ENCODE peak calls at places on chromosomes 12 and 14, in six cellular contexts. One of them, this sample, is unnamed.
A peak's percentile ranks its signal among the peaks of the same experiment; 100 is the strongest.

GRCh38 chr14:75725481-75725880 is 64.4 kb downstream of the TTLL5 start:
- DNase-seq in A549: no peak
- DNase-seq in AG10803: no peak
- DNase-seq in Panc1: no peak
- DNase-seq in MCF 10A: no peak
- DNase-seq in endothelial cell: no peak
- DNase-seq in this sample: no peak

GRCh38 chr14:74737753-74738325 is 24.9 kb downstream of the FCF1 start:
- DNase-seq in A549: no peak
- DNase-seq in AG10803: peak; percentile 37
- DNase-seq in Panc1: no peak
- DNase-seq in MCF 10A: peak; percentile 47
- DNase-seq in endothelial cell: no peak
- DNase-seq in this sample: peak; percentile 36

GRCh38 chr12:42568952-42569916 is 20.3 kb downstream of the PRICKLE1 start:
- DNase-seq in A549: no peak
- DNase-seq in AG10803: peak; percentile 74
- DNase-seq in Panc1: peak; percentile 25
- DNase-seq in MCF 10A: peak; percentile 58
- DNase-seq in endothelial cell: no peak
- DNase-seq in this sample: no peak

GRCh38 chr12:131041216-131041967 is 87.7 kb downstream of the ADGRD1 start:
- DNase-seq in A549: no peak
- DNase-seq in AG10803: no peak
- DNase-seq in Panc1: no peak
- DNase-seq in MCF 10A: no peak
- DNase-seq in endothelial cell: no peak
- DNase-seq in this sample: no peak

GRCh38 chr14:93036652-93037341 is 78.9 kb downstream of the ITPK1 start:
- DNase-seq in A549: no peak
- DNase-seq in AG10803: peak; percentile 38
- DNase-seq in Panc1: no peak
- DNase-seq in MCF 10A: peak; percentile 58
- DNase-seq in endothelial cell: no peak
- DNase-seq in this sample: no peak

GRCh38 chr14:28298156-28298555 is 468.4 kb upstream of the FOXG1 start:
- DNase-seq in A549: no peak
- DNase-seq in AG10803: no peak
- DNase-seq in Panc1: no peak
- DNase-seq in MCF 10A: peak; percentile 6
- DNase-seq in endothelial cell: no peak
- DNase-seq in this sample: no peak

GRCh38 chr12:62375603-62376002 is 91.0 kb upstream of the MON2 start:
- DNase-seq in A549: no peak
- DNase-seq in AG10803: no peak
- DNase-seq in Panc1: no peak
- DNase-seq in MCF 10A: no peak
- DNase-seq in endothelial cell: no peak
- DNase-seq in this sample: no peak

GRCh38 chr12:95522692-95523091 is 28.6 kb downstream of the USP44 start:
- DNase-seq in A549: no peak
- DNase-seq in AG10803: no peak
- DNase-seq in Panc1: no peak
- DNase-seq in MCF 10A: no peak
- DNase-seq in endothelial cell: no peak
- DNase-seq in this sample: no peak

GRCh38 chr14:104321151-104322130 is 183.1 kb downstream of the KIF26A start:
- DNase-seq in A549: no peak
- DNase-seq in AG10803: no peak
- DNase-seq in Panc1: no peak
- DNase-seq in MCF 10A: no peak
- DNase-seq in endothelial cell: peak; percentile 1
- DNase-seq in this sample: no peak

GRCh38 chr12:4164591-4165558 is 108.7 kb upstream of the CCND2 start:
- DNase-seq in A549: no peak
- DNase-seq in AG10803: peak; percentile 49
- DNase-seq in Panc1: no peak
- DNase-seq in MCF 10A: no peak
- DNase-seq in endothelial cell: peak; percentile 57
- DNase-seq in this sample: peak; percentile 81
- TF ChIP-seq CTCF in A549: no peak
- TF ChIP-seq CTCF in AG10803: no peak
- TF ChIP-seq CTCF in Panc1: no peak
- TF ChIP-seq CTCF in MCF 10A: no peak
- TF ChIP-seq CTCF in endothelial cell: no peak
- TF ChIP-seq CTCF in this sample: no peak

DNA sequence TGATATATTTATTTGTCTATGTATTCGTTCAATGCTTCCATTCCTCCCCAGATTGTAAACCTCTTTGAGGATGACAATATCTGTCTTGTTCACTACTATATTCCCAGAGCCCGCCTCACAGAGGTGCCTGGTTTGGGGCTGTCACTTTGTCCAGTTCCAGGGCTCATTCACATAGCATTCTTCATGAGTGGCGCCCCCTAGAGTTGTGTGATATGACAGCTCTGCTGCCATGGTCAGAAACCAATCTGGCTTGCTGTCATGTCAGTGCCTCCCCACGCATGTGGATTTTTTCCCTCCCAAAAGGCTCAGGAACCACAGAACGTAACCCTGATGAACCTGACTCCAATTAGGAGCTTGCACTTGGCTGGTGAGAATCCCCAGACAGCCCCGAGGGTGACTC is 145.4 kb downstream of the PTPN11 start:
- DNase-seq in A549: no peak
- DNase-seq in AG10803: no peak
- DNase-seq in Panc1: no peak
- DNase-seq in MCF 10A: no peak
- DNase-seq in endothelial cell: no peak
- DNase-seq in this sample: no peak
- TF ChIP-seq CTCF in A549: peak; percentile 12
- TF ChIP-seq CTCF in AG10803: no peak
- TF ChIP-seq CTCF in Panc1: peak; percentile 48
- TF ChIP-seq CTCF in MCF 10A: no peak
- TF ChIP-seq CTCF in endothelial cell: no peak
- TF ChIP-seq CTCF in this sample: peak; percentile 17

GRCh38 chr12:102808412-102808811 is 108.6 kb downstream of the PAH start:
- DNase-seq in A549: no peak
- DNase-seq in AG10803: no peak
- DNase-seq in Panc1: no peak
- DNase-seq in MCF 10A: no peak
- DNase-seq in endothelial cell: no peak
- DNase-seq in this sample: no peak

GRCh38 chr12:102806110-102806509 is 110.9 kb downstream of the PAH start:
- DNase-seq in A549: no peak
- DNase-seq in AG10803: no peak
- DNase-seq in Panc1: no peak
- DNase-seq in MCF 10A: no peak
- DNase-seq in endothelial cell: no peak
- DNase-seq in this sample: no peak

GRCh38 chr12:102814691-102815367 is 102.2 kb downstream of the PAH start:
- DNase-seq in A549: no peak
- DNase-seq in AG10803: no peak
- DNase-seq in Panc1: no peak
- DNase-seq in MCF 10A: no peak
- DNase-seq in endothelial cell: no peak
- DNase-seq in this sample: no peak

GRCh38 chr12:102806592-102806991 is 110.5 kb downstream of the PAH start:
- DNase-seq in A549: no peak
- DNase-seq in AG10803: no peak
- DNase-seq in Panc1: no peak
- DNase-seq in MCF 10A: no peak
- DNase-seq in endothelial cell: no peak
- DNase-seq in this sample: no peak

DNA sequence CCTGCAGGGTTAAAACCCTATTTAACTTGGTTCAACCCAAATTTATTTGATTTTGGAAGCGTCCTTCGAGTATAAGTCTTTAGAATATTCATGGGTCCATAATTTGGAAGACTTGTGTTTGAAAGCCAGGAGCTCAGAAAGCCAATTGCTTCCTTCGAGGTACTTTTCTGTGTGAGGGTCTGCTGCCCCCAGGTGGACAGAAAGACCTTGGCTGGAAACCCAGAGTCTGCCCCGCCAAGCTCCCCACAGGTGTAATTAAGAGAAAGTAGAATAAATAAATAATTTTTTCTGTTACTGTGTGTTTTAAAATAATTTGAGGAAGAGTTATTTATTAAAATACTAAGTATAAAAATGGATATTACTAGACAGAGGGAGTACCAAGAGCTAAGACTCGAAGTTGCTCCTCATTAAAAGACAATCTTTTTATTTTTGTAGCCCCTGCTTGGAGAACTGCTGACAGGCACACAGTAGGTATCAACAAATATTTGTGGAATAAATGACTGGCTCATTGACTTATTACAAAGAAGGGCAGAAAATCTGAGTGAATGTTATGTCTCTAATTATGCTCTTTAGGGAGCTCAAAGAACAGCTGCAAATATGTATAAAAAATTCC is 105.8 kb downstream of the PAH start:
- DNase-seq in A549: peak; percentile 38
- DNase-seq in AG10803: peak; percentile 4
- DNase-seq in Panc1: peak; percentile 2
- DNase-seq in MCF 10A: peak; percentile 30
- DNase-seq in endothelial cell: peak; percentile 58
- DNase-seq in this sample: peak; percentile 44
- TF ChIP-seq CTCF in A549: peak; percentile 75
- TF ChIP-seq CTCF in AG10803: peak; percentile 40
- TF ChIP-seq CTCF in Panc1: peak; percentile 82
- TF ChIP-seq CTCF in MCF 10A: peak; percentile 44
- TF ChIP-seq CTCF in endothelial cell: peak; percentile 58
- TF ChIP-seq CTCF in this sample: peak; percentile 47

DNA sequence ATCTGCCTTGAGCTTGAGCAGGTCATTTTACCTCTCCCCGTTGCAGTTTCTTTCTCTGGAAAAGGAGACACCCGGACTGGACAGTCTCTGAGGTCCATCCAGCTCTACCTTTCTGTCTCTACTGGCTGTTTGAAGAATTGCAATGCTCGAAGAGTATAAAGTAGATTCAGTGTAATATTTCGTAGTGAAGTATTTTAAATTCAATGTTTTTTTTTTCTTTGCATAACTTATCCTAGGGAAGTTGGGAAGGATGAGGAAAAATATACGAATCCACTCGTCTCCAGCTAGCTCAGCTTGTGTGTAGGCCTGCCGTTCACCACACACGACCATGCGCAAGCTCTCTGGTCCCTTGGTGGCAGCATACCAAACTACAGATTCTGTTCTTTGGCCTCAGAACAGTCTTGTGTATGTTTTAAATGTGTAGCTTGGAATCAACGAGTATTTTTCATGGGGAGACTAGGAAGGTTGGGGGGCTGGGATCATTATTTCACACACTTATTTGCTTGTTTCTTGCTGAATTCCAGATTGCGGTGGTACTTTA is 307.9 kb downstream of the CACNA1C start:
- DNase-seq in A549: peak; percentile 33
- DNase-seq in AG10803: no peak
- DNase-seq in Panc1: no peak
- DNase-seq in MCF 10A: no peak
- DNase-seq in endothelial cell: no peak
- DNase-seq in this sample: no peak
- TF ChIP-seq CTCF in A549: no peak
- TF ChIP-seq CTCF in AG10803: peak; percentile 26
- TF ChIP-seq CTCF in Panc1: peak; percentile 46
- TF ChIP-seq CTCF in MCF 10A: peak; percentile 31
- TF ChIP-seq CTCF in endothelial cell: peak; percentile 53
- TF ChIP-seq CTCF in this sample: no peak

GRCh38 chr12:51192284-51192671 is 19.3 kb upstream of the TFCP2 start:
- DNase-seq in A549: no peak
- DNase-seq in AG10803: no peak
- DNase-seq in Panc1: no peak
- DNase-seq in MCF 10A: no peak
- DNase-seq in endothelial cell: no peak
- DNase-seq in this sample: no peak
- TF ChIP-seq CTCF in A549: no peak
- TF ChIP-seq CTCF in AG10803: no peak
- TF ChIP-seq CTCF in Panc1: no peak
- TF ChIP-seq CTCF in MCF 10A: no peak
- TF ChIP-seq CTCF in endothelial cell: no peak
- TF ChIP-seq CTCF in this sample: no peak

DNA sequence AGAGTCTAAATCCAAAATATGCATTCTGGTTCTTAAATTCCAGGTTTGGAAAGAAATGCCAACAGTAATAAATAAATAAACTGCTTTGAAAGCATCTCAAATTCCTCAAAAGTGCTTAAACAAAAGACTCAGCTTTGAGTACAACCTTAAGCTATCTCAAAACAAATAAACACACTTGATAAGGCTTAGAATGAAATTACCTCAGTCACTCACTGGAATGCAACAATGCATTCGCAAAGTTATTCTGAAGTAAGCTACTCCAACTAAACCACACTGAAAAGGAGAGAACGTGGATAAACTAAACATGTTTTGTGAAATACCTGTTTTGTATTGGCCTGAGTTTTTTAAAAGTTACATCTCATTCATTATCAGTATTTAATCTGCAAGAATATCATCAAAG is 1.2 kb downstream of the SPTSSA start:
- DNase-seq in A549: no peak
- DNase-seq in AG10803: peak; percentile 9
- DNase-seq in Panc1: no peak
- DNase-seq in MCF 10A: peak; percentile 11
- DNase-seq in endothelial cell: no peak
- DNase-seq in this sample: no peak
- TF ChIP-seq CTCF in A549: no peak
- TF ChIP-seq CTCF in AG10803: no peak
- TF ChIP-seq CTCF in Panc1: no peak
- TF ChIP-seq CTCF in MCF 10A: no peak
- TF ChIP-seq CTCF in endothelial cell: no peak
- TF ChIP-seq CTCF in this sample: no peak

DNA sequence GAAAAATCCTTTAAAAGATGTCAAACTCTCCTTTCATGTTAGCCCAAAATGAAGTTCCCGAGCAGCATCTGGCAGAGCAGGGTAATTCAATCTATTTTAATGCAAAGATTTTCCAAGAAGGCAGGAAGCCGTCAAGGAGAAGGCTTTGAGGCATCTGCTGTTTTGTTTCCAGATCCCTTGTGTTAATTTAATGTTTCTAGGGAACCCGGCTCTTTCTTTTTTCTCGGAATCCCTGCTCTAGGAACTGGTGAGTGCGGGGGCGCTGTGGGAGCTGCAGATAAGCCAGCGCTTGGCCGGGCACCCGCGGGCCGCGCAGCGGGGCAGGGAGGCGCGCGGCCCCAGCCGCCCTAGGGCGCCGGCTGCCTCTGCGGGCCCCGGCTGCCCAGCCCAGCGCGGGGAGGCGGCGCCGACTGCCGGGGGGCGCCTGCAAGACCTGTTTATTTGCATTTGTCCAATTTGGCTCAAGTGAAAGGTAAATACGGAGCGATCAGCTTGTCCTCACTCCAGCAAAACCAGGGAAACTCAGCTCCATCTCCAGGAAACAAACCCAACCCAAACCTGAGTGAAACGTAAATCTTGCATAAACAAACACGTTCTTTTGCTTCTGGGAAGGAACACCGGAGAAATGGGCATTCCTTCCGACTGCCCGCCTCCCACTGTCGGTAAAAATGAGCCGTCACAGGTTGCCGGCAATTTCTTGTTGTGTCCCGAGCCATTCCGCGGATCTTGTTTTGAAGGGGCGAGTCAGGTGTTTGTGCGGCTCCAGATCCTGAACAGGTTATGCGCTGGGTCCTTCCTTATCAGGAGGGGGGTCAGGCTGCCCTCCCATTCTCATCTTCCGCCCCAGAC is 65.1 kb downstream of the CRADD start:
- DNase-seq in A549: peak; percentile 71
- DNase-seq in AG10803: peak; percentile 71
- DNase-seq in Panc1: peak; percentile 38
- DNase-seq in MCF 10A: peak; percentile 78
- DNase-seq in endothelial cell: peak; percentile 55
- DNase-seq in this sample: peak; percentile 87
- TF ChIP-seq CTCF in A549: peak; percentile 88
- TF ChIP-seq CTCF in AG10803: peak; percentile 10
- TF ChIP-seq CTCF in Panc1: peak; percentile 84
- TF ChIP-seq CTCF in MCF 10A: peak; percentile 38
- TF ChIP-seq CTCF in endothelial cell: no peak
- TF ChIP-seq CTCF in this sample: no peak